ENCODE peak calls at places on chromosomes 7 and 10, in four cellular contexts. X is epithelial cell of prostate, M is nephron progenitor cell, R is non-pigmented ciliary epithelial cell. I is an unnamed sample.

GRCh38 chr10:132712698-132713232 is 73.2 kb downstream of the NKX6-2 start:
- DNase-seq in M (no peak), X (no peak), R (no peak), I (no peak)

GRCh38 chr10:95524358-95525032 is 36.7 kb downstream of the SORBS1 start:
- DNase-seq in X (no peak), M (no peak), R (no peak), I (no peak)

GRCh38 chr10:31770307-31770902 is 158.2 kb downstream of the ARHGAP12 start:
- DNase-seq in R (no peak), M (peak; percentile 45), X (no peak), I (no peak)

GRCh38 chr10:88911851-88912250 is 31.8 kb downstream of the STAMBPL1 start:
- DNase-seq in M (no peak), X (no peak), R (no peak), I (no peak)

GRCh38 chr7:45151131-45151684 is 6.4 kb upstream of the RAMP3 start:
- DNase-seq in R (no peak), X (no peak), M (no peak), I (no peak)

GRCh38 chr10:74728225-74728624 is 98.2 kb upstream of the KAT6B start:
- DNase-seq in R (no peak), M (no peak), X (no peak), I (no peak)

GRCh38 chr10:33293081-33293480 is 41.4 kb downstream of the NRP1 start:
- DNase-seq in R (no peak), M (no peak), X (no peak), I (no peak)

GRCh38 chr7:143485500-143485899 is 7.8 kb downstream of the TAS2R41 start:
- DNase-seq in R (no peak), X (no peak), M (no peak), I (no peak)

GRCh38 chr10:101925027-101925426 is 81.4 kb upstream of the KCNIP2 start:
- DNase-seq in R (no peak), M (no peak), X (no peak), I (no peak)

GRCh38 chr10:5206799-5207198 is 10.2 kb downstream of the AKR1C4 start:
- DNase-seq in M (no peak), R (no peak), X (no peak), I (no peak)

GRCh38 chr10:27197980-27198645 is 42.5 kb downstream of the ACBD5 start:
- DNase-seq in X (no peak), R (no peak), M (no peak), I (no peak)

GRCh38 chr10:14009315-14010082 is 321.2 kb downstream of the FRMD4A start:
- DNase-seq in M (peak; percentile 23), R (no peak), X (no peak), I (no peak)

I was measured in ecto neural progenitor cell.